ENCODE peak calls at places on chromosome X, in nine cellular contexts. Z, Y, N, V, I, T, B, U and P are unnamed samples.

GRCh38 chrX:42577936-42578335 is 200.0 kb downstream of the PPP1R2C start:
- DNase-seq in Z (no peak), Y (no peak), N (no peak), V (no peak), I (no peak), T (no peak), B (no peak), U (no peak), P (no peak)

GRCh38 chrX:123830309-123830708 is 29.5 kb upstream of the XIAP start:
- DNase-seq in Z (peak), Y (no peak), N (no peak), V (no peak), I (no peak), T (peak), B (no peak), U (no peak), P (peak)

GRCh38 chrX:55057691-55058249 is 17.1 kb upstream of the PAGE2B start:
- DNase-seq in Z (peak), Y (no peak), N (peak), V (no peak), I (no peak), T (no peak), B (no peak), U (no peak), P (peak)

GRCh38 chrX:145861818-145862217 is 44.2 kb downstream of the SLITRK2 start:
- DNase-seq in Z (no peak), Y (no peak), N (no peak), V (no peak), I (no peak), T (no peak), B (no peak), U (no peak), P (no peak)

GRCh38 chrX:79975605-79976004 is 38.9 kb upstream of the TBX22 start:
- DNase-seq in Z (no peak), Y (no peak), N (no peak), V (no peak), I (no peak), T (no peak), B (no peak), U (no peak), P (no peak)

GRCh38 chrX:69027181-69028005 is 137.9 kb downstream of the PJA1 start:
- DNase-seq in Z (peak), Y (no peak), N (peak), V (no peak), I (no peak), T (no peak), B (peak), U (no peak), P (peak)

GRCh38 chrX:31038585-31039326 is 33.1 kb downstream of the FTHL17 start:
- DNase-seq in Z (peak), Y (peak), N (peak), V (no peak), I (no peak), T (no peak), B (no peak), U (no peak), P (peak)

GRCh38 chrX:139851730-139852129 is 81.1 kb downstream of the ATP11C start:
- DNase-seq in Z (no peak), Y (no peak), N (peak), V (no peak), I (peak), T (no peak), B (no peak), U (no peak), P (no peak)

GRCh38 chrX:44770111-44770510 is 73.7 kb upstream of the DUSP21 start:
- DNase-seq in Z (peak), Y (no peak), N (no peak), V (no peak), I (no peak), T (no peak), B (no peak), U (no peak), P (peak)

GRCh38 chrX:24117288-24117687 is 32.2 kb upstream of the ZFX start:
- DNase-seq in Z (peak), Y (no peak), N (peak), V (no peak), I (peak), T (no peak), B (no peak), U (no peak), P (peak)

GRCh38 chrX:119784747-119785446 is 6.5 kb downstream of the RPL39 start:
- DNase-seq in Z (no peak), Y (no peak), N (peak), V (no peak), I (no peak), T (peak), B (no peak), U (no peak), P (peak)

GRCh38 chrX:40209951-40210617 is 112.3 kb upstream of the BCOR start:
- DNase-seq in Z (peak), Y (no peak), N (peak), V (no peak), I (no peak), T (no peak), B (no peak), U (no peak), P (no peak)

GRCh38 chrX:12702509-12703091 is 88.6 kb upstream of the PRPS2 start:
- DNase-seq in Z (peak), Y (no peak), N (no peak), V (no peak), I (no peak), T (no peak), B (no peak), U (no peak), P (peak)

GRCh38 chrX:80808854-80809493 is 703 bp downstream of the BRWD3 start:
- DNase-seq in Z (peak), Y (no peak), N (no peak), V (peak), I (no peak), T (peak), B (no peak), U (no peak), P (peak)

GRCh38 chrX:155086961-155087735 is 15.8 kb downstream of the BRCC3 start:
- DNase-seq in Z (no peak), Y (no peak), N (no peak), V (no peak), I (no peak), T (no peak), B (no peak), U (no peak), P (no peak)

GRCh38 chrX:11188664-11189063 is 77.5 kb downstream of the HCCS start:
- DNase-seq in Z (peak), Y (no peak), N (peak), V (no peak), I (peak), T (no peak), B (no peak), U (no peak), P (no peak)

GRCh38 chrX:3257471-3257870 is 89.0 kb downstream of the MXRA5 start:
- DNase-seq in Z (no peak), Y (no peak), N (no peak), V (no peak), I (no peak), T (no peak), B (no peak), U (no peak), P (no peak)

GRCh38 chrX:112840382-112841113 is at the start of gene AMOT:
- DNase-seq in Z (peak), Y (peak), N (peak), V (peak), I (no peak), T (peak), B (peak), U (peak), P (peak)

GRCh38 chrX:128975716-128976115 is 547.6 kb downstream of the SMARCA1 start:
- DNase-seq in Z (peak), Y (no peak), N (no peak), V (no peak), I (no peak), T (no peak), B (no peak), U (no peak), P (peak)

GRCh38 chrX:49001521-49002090 is 458 bp downstream of the GRIPAP1 start:
- DNase-seq in Z (peak), Y (no peak), N (peak), V (no peak), I (no peak), T (peak), B (no peak), U (no peak), P (peak)

GRCh38 chrX:68429216-68429615 is 4.1 kb downstream of the OPHN1 start:
- DNase-seq in Z (no peak), Y (no peak), N (no peak), V (no peak), I (no peak), T (no peak), B (no peak), U (no peak), P (peak)

GRCh38 chrX:11137543-11138139 is 26.5 kb downstream of the HCCS start:
- DNase-seq in Z (no peak), Y (no peak), N (peak), V (no peak), I (peak), T (no peak), B (no peak), U (no peak), P (peak)

GRCh38 chrX:56795309-56795868 is 66.3 kb downstream of the NBDY start:
- DNase-seq in Z (no peak), Y (no peak), N (no peak), V (peak), I (no peak), T (peak), B (peak), U (no peak), P (no peak)

GRCh38 chrX:72107320-72107719 is 24.4 kb downstream of the RTL5 start:
- DNase-seq in Z (peak), Y (no peak), N (peak), V (no peak), I (no peak), T (no peak), B (peak), U (no peak), P (no peak)

GRCh38 chrX:123648028-123648810 is 84.6 kb downstream of the THOC2 start:
- DNase-seq in Z (no peak), Y (no peak), N (peak), V (no peak), I (no peak), T (peak), B (no peak), U (no peak), P (peak)

GRCh38 chrX:39661508-39661907 is 436.2 kb downstream of the BCOR start:
- DNase-seq in Z (no peak), Y (no peak), N (no peak), V (no peak), I (no peak), T (no peak), B (peak), U (no peak), P (no peak)

GRCh38 chrX:111652719-111653118 is 28.3 kb upstream of the ALG13 start:
- DNase-seq in Z (no peak), Y (no peak), N (no peak), V (no peak), I (no peak), T (no peak), B (no peak), U (no peak), P (no peak)

GRCh38 chrX:120238947-120239346 is 11.7 kb upstream of the ZBTB33 start:
- DNase-seq in Z (no peak), Y (no peak), N (no peak), V (no peak), I (no peak), T (no peak), B (no peak), U (no peak), P (no peak)

GRCh38 chrX:68717663-68718442 is 70.4 kb downstream of the STARD8 start:
- DNase-seq in Z (no peak), Y (no peak), N (no peak), V (no peak), I (no peak), T (no peak), B (peak), U (no peak), P (no peak)

GRCh38 chrX:18769812-18770573 is 62.5 kb downstream of the PPEF1 start:
- DNase-seq in Z (no peak), Y (no peak), N (no peak), V (no peak), I (no peak), T (no peak), B (no peak), U (no peak), P (peak)

GRCh38 chrX:1248381-1249061 is 20.1 kb upstream of the CSF2RA start:
- DNase-seq in Z (no peak), Y (no peak), N (no peak), V (no peak), I (no peak), T (no peak), B (no peak), U (no peak), P (no peak)
- H3K4me3 ChIP-seq in Z (no peak), Y (peak), N (no peak), V (peak), I (peak), T (peak), B (no peak), U (no peak), P (no peak)

DNA sequence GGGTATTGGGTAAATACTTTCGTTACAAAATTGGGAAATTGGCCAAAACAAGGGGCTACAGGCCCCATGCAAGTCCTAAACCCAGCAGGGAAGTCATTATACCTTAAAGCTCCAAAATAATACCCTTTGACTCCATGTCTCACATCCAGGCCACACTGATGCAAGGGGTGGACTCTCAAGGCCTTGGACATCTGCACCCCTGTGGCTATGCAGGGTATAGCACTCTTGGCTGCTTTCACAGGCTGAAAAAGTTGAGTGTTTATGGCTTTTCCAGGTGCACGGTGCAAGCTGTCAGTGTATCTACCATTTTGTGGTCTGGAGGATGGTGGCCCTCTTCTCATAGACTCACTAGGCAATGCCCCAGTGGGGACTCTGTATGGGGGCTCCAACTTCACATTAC is 326.5 kb downstream of the TEX13C start:
- DNase-seq in Z (no peak), Y (no peak), N (no peak), V (no peak), I (no peak), T (no peak), B (no peak), U (no peak), P (peak)
- TF ChIP-seq CTCF in Z (no peak), Y (no peak), N (no peak), V (no peak), I (no peak), T (no peak), B (no peak), U (no peak), P (peak)

GRCh38 chrX:17476411-17476810 is 101.4 kb downstream of the NHS start:
- DNase-seq in Z (no peak), Y (no peak), N (no peak), V (no peak), I (no peak), T (no peak), B (no peak), U (no peak), P (no peak)

GRCh38 chrX:17473021-17473420 is 98.0 kb downstream of the NHS start:
- DNase-seq in Z (no peak), Y (no peak), N (no peak), V (no peak), I (no peak), T (no peak), B (no peak), U (no peak), P (no peak)

GRCh38 chrX:17472424-17472823 is 97.4 kb downstream of the NHS start:
- DNase-seq in Z (no peak), Y (no peak), N (no peak), V (no peak), I (no peak), T (no peak), B (no peak), U (no peak), P (no peak)

GRCh38 chrX:17474892-17475291 is 99.9 kb downstream of the NHS start:
- DNase-seq in Z (peak), Y (no peak), N (peak), V (no peak), I (peak), T (no peak), B (no peak), U (no peak), P (peak)

GRCh38 chrX:17475820-17476219 is 100.8 kb downstream of the NHS start:
- DNase-seq in Z (no peak), Y (no peak), N (no peak), V (no peak), I (no peak), T (no peak), B (no peak), U (no peak), P (peak)
- H3K4me3 ChIP-seq in Z (no peak), Y (no peak), N (no peak), V (no peak), I (no peak), T (no peak), B (no peak), U (no peak), P (no peak)

GRCh38 chrX:108134724-108135123 is 43.1 kb downstream of the ATG4A start:
- DNase-seq in Z (no peak), Y (no peak), N (no peak), V (no peak), I (no peak), T (no peak), B (no peak), U (no peak), P (no peak)
- TF ChIP-seq CTCF in Z (no peak), Y (no peak), N (no peak), V (no peak), I (no peak), T (no peak), B (no peak), U (no peak), P (no peak)

GRCh38 chrX:19885732-19886131 is 1.7 kb downstream of the SH3KBP1 start:
- DNase-seq in Z (no peak), Y (no peak), N (no peak), V (no peak), I (no peak), T (no peak), B (no peak), U (no peak), P (no peak)
- H3K4me3 ChIP-seq in Z (no peak), Y (peak), N (no peak), V (no peak), I (no peak), T (peak), B (no peak), U (peak), P (no peak)